ENCODE peak calls at places on chromosomes 1 and 21, in seven cellular contexts. F is stomach; S is AG04450; H is colonic mucosa; Q is right cardiac atrium; P is CD8-positive, alpha-beta T cell; K is body of pancreas. J is an unnamed sample. For H3K9me3, the result is how much of the 10 kb centered on the place peaks cover.

GRCh38 chr21:38042246-38042645 is 126.0 kb upstream of the KCNJ6 start:
- DNase-seq in Q (no peak), K (no peak), P (no peak), F (no peak), S (no peak), H (no peak), J (no peak)

GRCh38 chr1:202579806-202580205 is 130.4 kb downstream of the SYT2 start:
- DNase-seq in S (peak), P (no peak), F (no peak), Q (no peak), H (no peak), K (no peak), J (no peak)

GRCh38 chr1:116671835-116672234 is 4.3 kb upstream of the IGSF3 start:
- DNase-seq in K (no peak), Q (no peak), S (no peak), F (no peak), H (no peak), P (no peak), J (no peak)

GRCh38 chr1:160354388-160354985 is 11.3 kb downstream of the NCSTN start:
- DNase-seq in P (no peak), S (no peak), Q (no peak), K (no peak), F (no peak), H (no peak), J (no peak)

GRCh38 chr1:166870584-166870983 is 5.5 kb downstream of the TADA1 start:
- DNase-seq in F (no peak), K (no peak), S (no peak), P (no peak), H (no peak), Q (no peak), J (no peak)

GRCh38 chr1:19122668-19123067 is 87.4 kb downstream of the UBR4 start:
- DNase-seq in Q (peak), F (peak), P (no peak), K (peak), H (peak), S (no peak), J (no peak)

GRCh38 chr1:183881387-183882084 is 76.6 kb downstream of the RGL1 start:
- DNase-seq in S (peak), Q (peak), P (no peak), F (peak), K (peak), H (no peak), J (no peak)

GRCh38 chr1:109890115-109890953 is 20.3 kb upstream of the CSF1 start:
- DNase-seq in P (no peak), Q (no peak), S (no peak), F (no peak), K (no peak), H (no peak), J (no peak)

DNA sequence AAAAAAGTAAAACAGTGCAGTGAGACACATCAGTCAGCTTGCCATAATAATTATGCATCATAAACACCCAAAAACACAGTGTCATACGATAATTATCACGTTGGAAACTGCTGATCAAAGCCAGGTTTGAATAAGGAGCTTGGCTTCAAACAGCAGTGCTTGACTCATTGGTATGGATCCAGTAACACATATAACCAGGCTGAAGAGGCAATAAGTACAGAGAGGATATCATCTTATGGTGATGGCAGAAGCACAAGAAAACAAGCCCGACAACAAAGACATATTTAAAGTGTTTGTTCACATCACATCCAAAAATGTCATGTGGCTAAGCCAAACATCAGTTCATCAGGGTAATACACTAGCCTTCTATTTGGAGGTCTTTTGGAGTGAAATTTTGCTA is 389.7 kb downstream of the NCAM2 start:
- DNase-seq in S (no peak), K (no peak), Q (no peak), P (no peak), H (no peak), F (no peak), J (no peak)
- H3K9me3 ChIP-seq in S (under half), K (under half), Q (under half), P (under half), H (under half), F (under half), J (under half)

DNA sequence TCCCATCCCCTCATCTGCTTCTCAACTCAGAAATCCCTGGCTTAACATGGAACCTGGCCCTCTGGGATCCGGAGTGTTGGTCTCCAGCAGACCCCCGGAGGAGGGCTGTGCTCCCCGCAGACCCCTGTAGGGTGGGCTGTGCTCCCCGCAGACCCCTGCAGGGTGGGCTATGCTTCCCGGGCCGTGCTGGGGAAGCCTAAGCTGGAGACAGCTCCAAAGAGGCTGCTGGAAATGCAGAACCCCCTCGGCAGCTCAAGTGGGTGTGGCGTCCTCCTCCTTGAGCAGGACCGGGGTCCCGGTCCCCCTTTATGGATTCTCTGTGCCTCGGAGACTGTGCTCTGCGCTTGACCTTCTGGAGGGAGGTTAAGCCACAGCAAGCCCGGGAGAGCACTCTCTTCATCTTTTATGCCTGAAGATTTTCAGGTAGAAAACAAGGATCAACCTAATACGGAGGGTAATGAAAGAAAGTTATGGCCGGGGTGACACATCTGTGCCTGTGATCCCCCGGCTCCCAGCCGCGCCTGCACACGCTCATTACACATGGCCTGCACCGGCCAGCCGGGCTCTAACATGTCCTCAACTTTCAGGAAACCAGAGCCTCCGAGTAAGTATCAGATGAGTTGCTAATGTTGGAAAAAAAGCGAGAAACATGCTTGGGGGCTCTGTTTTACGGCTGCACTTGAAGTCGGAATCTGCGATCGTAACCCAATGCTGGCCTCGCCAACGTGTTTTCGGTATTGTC is 87.7 kb upstream of the ACTRT2 start:
- DNase-seq in S (no peak), H (no peak), F (no peak), Q (no peak), K (no peak), P (no peak), J (no peak)
- H3K9me3 ChIP-seq in S (half or more), H (under half), F (under half), Q (under half), K (under half), P (under half), J (under half)

GRCh38 chr1:16011936-16012589 is 5.8 kb downstream of the HSPB7 start:
- DNase-seq in F (no peak), Q (peak), K (no peak), H (no peak), S (no peak), P (no peak), J (no peak)

GRCh38 chr1:16013220-16013907 is 4.5 kb downstream of the HSPB7 start:
- DNase-seq in H (peak), K (peak), S (no peak), F (peak), Q (peak), P (no peak), J (no peak)

GRCh38 chr1:16013908-16014258 is 4.0 kb downstream of the HSPB7 start:
- DNase-seq in S (no peak), Q (peak), H (no peak), K (no peak), F (no peak), P (no peak), J (no peak)

GRCh38 chr1:16010837-16011236 is 6.8 kb downstream of the SRARP start:
- DNase-seq in S (no peak), Q (no peak), F (no peak), P (no peak), H (no peak), K (no peak), J (no peak)

DNA sequence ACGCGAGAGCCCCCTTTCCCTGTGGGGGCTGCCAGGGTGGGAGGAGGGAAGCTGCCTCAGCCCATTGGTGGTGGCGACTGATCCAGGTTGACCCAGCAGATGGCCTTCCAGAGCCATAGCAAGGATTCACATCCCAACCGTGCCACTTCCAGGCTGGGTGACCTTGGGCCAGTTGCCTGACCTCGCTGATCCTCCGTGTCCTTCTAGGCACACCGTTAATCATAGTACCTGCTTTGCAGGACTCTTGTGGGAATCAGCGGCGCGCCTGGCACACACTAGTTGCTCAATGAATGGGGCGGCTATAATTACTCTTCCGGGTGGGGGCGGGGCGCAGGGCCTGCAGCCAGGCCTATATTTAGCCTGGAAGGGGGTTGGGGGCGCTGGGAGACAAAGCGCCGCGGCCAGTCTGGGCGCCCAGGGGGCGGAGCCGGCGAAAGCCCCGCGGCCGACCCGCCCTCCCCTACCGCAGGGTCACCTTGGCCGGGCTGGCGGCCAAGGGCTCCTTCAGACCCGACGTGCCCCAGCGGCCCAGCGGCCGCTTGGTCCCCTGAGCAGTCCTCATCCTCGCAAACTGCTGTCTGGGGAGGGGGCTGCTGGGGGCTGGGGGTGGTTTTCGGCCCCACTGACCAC is 5.1 kb downstream of the HSPB7 start:
- DNase-seq in K (peak), Q (peak), F (peak), S (no peak), H (peak), P (no peak), J (no peak)
- H3K9me3 ChIP-seq in K (under half), Q (under half), F (under half), S (under half), H (under half), P (under half), J (under half)

DNA sequence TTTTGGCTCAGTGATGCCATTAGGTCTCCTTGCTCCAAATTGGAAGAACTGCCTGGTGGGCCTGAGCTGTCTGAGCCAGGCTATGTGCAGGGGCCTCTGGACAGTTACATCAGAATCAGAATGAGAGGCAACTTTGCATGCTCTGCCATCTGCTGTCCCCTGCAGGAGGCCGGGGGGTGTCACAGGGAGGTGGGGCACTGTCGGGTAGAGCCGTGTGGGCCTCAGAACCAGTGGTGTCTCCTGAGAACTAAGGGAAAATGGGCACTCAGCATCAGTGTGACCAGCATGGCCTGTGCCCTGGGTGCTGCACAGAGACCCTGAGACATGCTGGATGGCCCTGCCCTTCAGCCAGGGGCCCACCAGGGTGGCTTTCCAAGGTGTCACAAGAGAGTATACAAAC is 47.0 kb upstream of the COL6A1 start:
- DNase-seq in K (no peak), Q (no peak), F (no peak), H (no peak), S (no peak), P (no peak), J (no peak)
- H3K9me3 ChIP-seq in K (under half), Q (under half), F (under half), H (under half), S (under half), P (under half), J (under half)

GRCh38 chr21:34135330-34135729 is 62.0 kb downstream of the MRPS6 start:
- DNase-seq in P (no peak), Q (no peak), S (no peak), K (no peak), H (no peak), F (no peak), J (no peak)
- H3K9me3 ChIP-seq in P (under half), Q (under half), S (under half), K (under half), H (under half), F (under half), J (under half)

GRCh38 chr1:49544615-49545014 is 479.1 kb downstream of the AGBL4 start:
- DNase-seq in H (no peak), K (no peak), P (no peak), Q (no peak), F (no peak), S (no peak), J (no peak)
- H3K9me3 ChIP-seq in H (under half), K (under half), P (under half), Q (under half), F (under half), S (under half), J (under half)

GRCh38 chr1:31467005-31467674 is 54.1 kb downstream of the SERINC2 start:
- DNase-seq in P (no peak), K (no peak), H (no peak), F (no peak), S (no peak), Q (no peak), J (no peak)

DNA sequence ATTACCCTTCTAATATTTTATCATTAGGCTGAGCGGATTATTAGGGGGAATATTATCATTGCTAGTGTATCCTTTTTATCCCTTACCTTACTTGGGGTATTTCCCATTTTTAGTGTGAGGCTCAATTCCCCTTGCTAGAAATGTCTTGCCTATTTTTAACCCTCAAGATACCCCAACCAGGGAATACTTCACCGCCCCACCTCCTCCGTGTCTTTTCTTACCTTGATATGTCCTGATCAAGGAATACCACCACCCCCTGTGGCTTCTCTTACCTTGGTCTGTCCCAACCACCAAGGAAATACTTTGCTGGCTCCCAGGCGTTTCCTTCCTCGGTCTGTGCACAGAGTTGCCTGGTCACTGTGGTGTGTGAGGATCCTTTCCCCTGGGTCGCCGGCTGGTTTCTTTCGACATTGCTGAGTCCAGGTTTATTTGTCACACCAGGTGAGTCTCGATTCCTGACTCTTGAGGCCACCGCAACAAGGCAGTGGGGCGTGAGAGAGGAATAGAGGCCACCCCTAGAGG is 57.8 kb downstream of the SERINC2 start:
- DNase-seq in S (no peak), F (no peak), K (no peak), P (no peak), H (no peak), Q (no peak), J (no peak)
- H3K9me3 ChIP-seq in S (under half), F (under half), K (under half), P (under half), H (under half), Q (under half), J (under half)

J was measured in T-helper 17 cell.